ENCODE peak calls at places on chromosomes 2 and 18, in ten cellular contexts. Q is activated gamma-delta T cell treated with anti-CD3 and anti-CD28 coated beads, Interleukin-2, amount 50 U/mL, for 16 hours; O is activated effector memory CD4-positive, alpha-beta T cell treated with Interleukin-2 at 50 U/mL for 16 hours; W is RKO; R is kidney epithelial cell; L is substantia nigra; K is heart left ventricle; E is fibroblast of pulmonary artery; F is lung microvascular endothelial cell; U is NCI-H446 treated with DMSO at 0.1 percent for 48 hours. G is an unnamed sample.

GRCh38 chr2:183996825-183997823 is 601.2 kb upstream of the ZNF804A start:
- DNase-seq in W (no peak), O (no peak), F (no peak), K (no peak), L (no peak), Q (no peak), U (peak), E (no peak), R (no peak), G (no peak)

GRCh38 chr18:53935803-53936202 is 288.7 kb downstream of the MBD2 start:
- DNase-seq in Q (no peak), F (no peak), R (no peak), K (no peak), O (no peak), E (no peak), W (no peak), U (no peak), L (no peak), G (no peak)

GRCh38 chr2:223088866-223089265 is 36.9 kb downstream of the KCNE4 start:
- DNase-seq in E (no peak), K (no peak), U (no peak), L (no peak), R (no peak), O (no peak), F (no peak), W (no peak), Q (no peak), G (no peak)

GRCh38 chr2:216700088-216700567 is 4.8 kb upstream of the IGFBP5 start:
- DNase-seq in Q (no peak), K (no peak), E (no peak), L (no peak), O (no peak), U (peak), R (no peak), F (no peak), W (no peak), G (no peak)

GRCh38 chr18:73270919-73271318 is 403.1 kb upstream of the NETO1 start:
- DNase-seq in F (no peak), O (no peak), W (no peak), L (no peak), U (no peak), Q (no peak), E (no peak), R (no peak), K (no peak), G (no peak)

GRCh38 chr2:156565066-156565710 is 129.0 kb downstream of the GPD2 start:
- DNase-seq in U (no peak), E (peak), L (no peak), K (no peak), Q (no peak), F (no peak), O (no peak), R (peak), W (no peak), G (no peak)

GRCh38 chr2:236656721-236657120 is 87.1 kb downstream of the ACKR3 start:
- DNase-seq in L (no peak), U (no peak), F (no peak), E (no peak), W (no peak), R (no peak), O (no peak), K (no peak), Q (no peak), G (no peak)

GRCh38 chr2:154914606-154915005 is 216.1 kb downstream of the KCNJ3 start:
- DNase-seq in R (no peak), O (no peak), K (no peak), L (no peak), F (no peak), E (no peak), U (no peak), W (no peak), Q (no peak), G (no peak)

GRCh38 chr2:215143458-215143857 is 5.0 kb upstream of the ABCA12 start:
- DNase-seq in O (no peak), K (no peak), F (no peak), E (no peak), U (no peak), L (no peak), R (no peak), W (no peak), Q (no peak), G (no peak)

GRCh38 chr2:186542002-186542401 is 47.9 kb upstream of the ITGAV start:
- DNase-seq in U (no peak), O (no peak), Q (no peak), F (no peak), L (no peak), K (no peak), E (no peak), R (no peak), W (no peak), G (no peak)

GRCh38 chr2:41966920-41967319 is 80.9 kb upstream of the PKDCC start:
- DNase-seq in R (no peak), U (no peak), F (no peak), L (no peak), E (no peak), W (no peak), O (no peak), Q (no peak), K (peak), G (no peak)

GRCh38 chr18:57915848-57916596 is 112.9 kb upstream of the ATP8B1 start:
- DNase-seq in K (no peak), U (peak), O (no peak), W (no peak), E (peak), F (no peak), Q (no peak), R (no peak), L (peak), G (peak)

GRCh38 chr2:9215680-9216079 is 9.1 kb downstream of the ASAP2 start:
- DNase-seq in Q (no peak), K (no peak), F (no peak), E (no peak), U (no peak), O (no peak), R (no peak), L (no peak), W (no peak), G (no peak)

GRCh38 chr2:165328272-165328671 is 89.1 kb downstream of the SCN2A start:
- DNase-seq in W (no peak), O (no peak), U (no peak), K (no peak), E (no peak), F (no peak), R (no peak), Q (no peak), L (no peak), G (no peak)

GRCh38 chr2:27833931-27834330 is 56.3 kb downstream of the RBKS start:
- DNase-seq in K (no peak), Q (no peak), W (no peak), L (no peak), O (no peak), F (no peak), E (no peak), R (no peak), U (no peak), G (no peak)

GRCh38 chr18:34158881-34159690 is 65.6 kb downstream of the NOL4 start:
- DNase-seq in L (peak), E (peak), O (no peak), W (no peak), R (no peak), Q (no peak), K (peak), U (peak), F (peak), G (no peak)

GRCh38 chr2:15773204-15773603 is 167.1 kb upstream of the MYCN start:
- DNase-seq in R (no peak), E (no peak), O (no peak), K (no peak), U (no peak), W (no peak), L (no peak), F (no peak), Q (no peak), G (no peak)

GRCh38 chr2:27920148-27920885 is 29.8 kb downstream of the BABAM2 start:
- DNase-seq in U (no peak), R (peak), L (no peak), O (no peak), W (no peak), F (peak), E (peak), K (no peak), Q (no peak), G (peak)

GRCh38 chr2:138185827-138186226 is 221.6 kb downstream of the HNMT start:
- DNase-seq in E (no peak), R (no peak), Q (no peak), L (no peak), K (no peak), O (no peak), W (no peak), U (no peak), F (no peak), G (no peak)

GRCh38 chr2:44974064-44974715 is 32.7 kb downstream of the SIX3 start:
- DNase-seq in L (no peak), W (peak), K (no peak), O (no peak), Q (no peak), F (no peak), E (peak), R (no peak), U (peak), G (peak)